ENCODE peak calls at places on chromosomes 3 and 15, in eight cellular contexts. Y is epithelial cell of esophagus, Z is CD14-positive monocyte, U is neural crest cell, O is fibroblast of pulmonary artery, K is BJ, V is foreskin fibroblast, B is mesothelial cell of epicardium. A is an unnamed sample.

GRCh38 chr3:123821920-123822319 is 62.2 kb downstream of the MYLK start:
- DNase-seq in Y (no peak), Z (no peak), U (no peak), O (no peak), K (no peak), V (no peak), B (no peak), A (no peak)

GRCh38 chr3:73024836-73025235 is 28.2 kb downstream of the PPP4R2 start:
- DNase-seq in Y (peak), Z (no peak), U (no peak), O (no peak), K (no peak), V (peak), B (no peak), A (no peak)

GRCh38 chr15:80984856-80985255 is 4.8 kb downstream of the MESD start:
- DNase-seq in Y (no peak), Z (peak), U (no peak), O (no peak), K (no peak), V (peak), B (no peak), A (no peak)

GRCh38 chr3:32239638-32240550 is 1.4 kb downstream of the CMTM8 start:
- DNase-seq in Y (peak), Z (no peak), U (peak), O (peak), K (no peak), V (peak), B (no peak), A (peak)

GRCh38 chr3:32522682-32523081 is 20.0 kb upstream of the CMTM6 start:
- DNase-seq in Y (peak), Z (no peak), U (no peak), O (peak), K (no peak), V (no peak), B (no peak), A (no peak)

GRCh38 chr3:78901544-78901943 is 866.3 kb downstream of the ROBO1 start:
- DNase-seq in Y (no peak), Z (no peak), U (no peak), O (no peak), K (no peak), V (no peak), B (no peak), A (no peak)

GRCh38 chr3:58041826-58042324 is 33.7 kb downstream of the FLNB start:
- DNase-seq in Y (no peak), Z (no peak), U (no peak), O (peak), K (peak), V (peak), B (no peak), A (peak)

GRCh38 chr3:149401926-149402310 is 24.5 kb upstream of the TM4SF1 start:
- DNase-seq in Y (no peak), Z (no peak), U (no peak), O (peak), K (no peak), V (peak), B (no peak), A (no peak)

GRCh38 chr3:169603661-169604060 is 59.9 kb downstream of the MECOM start:
- DNase-seq in Y (no peak), Z (no peak), U (no peak), O (peak), K (no peak), V (no peak), B (no peak), A (no peak)

GRCh38 chr3:46852839-46853355 is 10.3 kb downstream of the MYL3 start:
- DNase-seq in Y (no peak), Z (no peak), U (no peak), O (no peak), K (no peak), V (no peak), B (peak), A (no peak)

GRCh38 chr3:115861166-115861733 is 237.9 kb downstream of the GAP43 start:
- DNase-seq in Y (no peak), Z (no peak), U (no peak), O (no peak), K (no peak), V (no peak), B (no peak), A (no peak)
- TF ChIP-seq CTCF in Y (peak), Z (no peak), U (peak), O (peak), K (no peak), V (no peak), B (peak), A (no peak)

DNA sequence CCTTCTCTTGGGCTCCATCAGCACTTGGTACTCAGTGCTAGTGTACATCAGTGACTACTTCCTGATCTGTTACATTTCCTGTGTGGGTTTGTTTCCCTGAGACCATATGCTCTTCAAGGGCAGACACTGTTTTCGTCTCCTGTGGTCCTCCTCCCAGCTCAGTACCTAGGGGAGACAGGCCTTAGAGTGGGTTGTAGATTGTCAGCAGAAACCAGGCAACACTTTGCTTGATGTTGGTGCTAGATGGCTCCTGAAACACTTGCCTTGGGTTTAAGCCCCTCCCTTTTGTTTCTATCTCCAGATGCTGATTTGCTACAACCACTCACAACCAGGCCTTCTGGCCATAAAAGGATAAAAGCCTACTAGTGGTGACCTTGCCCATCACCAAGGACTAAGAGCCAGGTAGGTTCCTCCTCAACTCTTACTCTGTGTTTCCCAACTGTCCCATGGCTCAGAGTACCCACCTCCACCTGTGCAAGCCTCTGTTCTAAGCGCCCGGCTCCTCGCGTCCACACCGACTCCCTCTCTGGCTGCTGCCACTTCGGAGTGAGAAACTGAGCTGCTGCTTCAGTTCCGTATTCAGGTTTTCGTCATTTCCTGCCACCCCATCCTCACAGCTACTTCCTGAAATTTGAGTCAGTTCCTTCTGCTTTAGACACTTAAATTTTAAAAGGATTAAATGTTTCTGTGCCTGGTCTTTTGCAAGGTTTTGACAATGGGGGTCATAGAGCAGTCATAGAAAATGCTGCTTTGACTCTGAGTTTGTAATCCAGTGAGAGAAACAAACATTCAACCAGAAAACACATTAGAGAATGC is at the start of gene HCLS1:
- DNase-seq in Y (peak), Z (peak), U (no peak), O (peak), K (no peak), V (peak), B (no peak), A (peak)
- TF ChIP-seq CTCF in Y (no peak), Z (no peak), U (no peak), O (no peak), K (no peak), V (no peak), B (no peak), A (peak)

GRCh38 chr3:157182879-157183278 is 22.9 kb upstream of the CCNL1 start:
- DNase-seq in Y (no peak), Z (no peak), U (no peak), O (no peak), K (no peak), V (peak), B (no peak), A (no peak)
- TF ChIP-seq CTCF in Y (peak), Z (no peak), U (no peak), O (no peak), K (peak), V (no peak), B (no peak), A (no peak)

DNA sequence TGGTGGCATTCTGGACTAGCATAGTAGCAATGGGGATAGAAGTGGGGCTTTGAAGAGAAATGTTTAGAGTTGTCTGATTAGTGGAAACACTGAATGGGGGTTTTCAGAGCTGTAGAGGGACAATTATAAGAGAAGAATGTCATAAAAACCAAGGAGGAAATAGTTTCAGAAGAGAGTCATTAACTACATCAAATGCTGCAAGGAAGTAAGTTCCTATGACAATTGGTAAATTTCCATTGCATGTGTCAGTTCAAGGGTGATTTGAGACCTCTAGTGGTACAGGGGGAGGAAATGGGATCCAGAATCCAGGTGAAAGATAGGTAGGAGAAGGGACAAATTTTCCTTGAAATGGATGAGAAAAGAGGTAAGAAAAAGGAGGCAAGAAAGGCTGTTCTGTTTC is 68.3 kb upstream of the TBC1D5 start:
- DNase-seq in Y (peak), Z (no peak), U (no peak), O (peak), K (peak), V (peak), B (no peak), A (no peak)
- TF ChIP-seq CTCF in Y (peak), Z (no peak), U (no peak), O (peak), K (peak), V (peak), B (no peak), A (no peak)

GRCh38 chr3:156341831-156342416 is 213.0 kb downstream of the SSR3 start:
- DNase-seq in Y (no peak), Z (no peak), U (no peak), O (no peak), K (no peak), V (no peak), B (no peak), A (peak)
- TF ChIP-seq CTCF in Y (no peak), Z (no peak), U (no peak), O (no peak), K (no peak), V (no peak), B (no peak), A (peak)

GRCh38 chr3:139522421-139522820 is 17.1 kb downstream of the RBP1 start:
- DNase-seq in Y (no peak), Z (no peak), U (no peak), O (no peak), K (no peak), V (no peak), B (no peak), A (no peak)
- TF ChIP-seq CTCF in Y (no peak), Z (no peak), U (no peak), O (peak), K (no peak), V (no peak), B (no peak), A (peak)

GRCh38 chr3:14492948-14493881 is 46.9 kb downstream of the GRIP2 start:
- DNase-seq in Y (no peak), Z (no peak), U (no peak), O (no peak), K (no peak), V (no peak), B (no peak), A (no peak)

GRCh38 chr3:14494279-14494972 is 45.7 kb downstream of the GRIP2 start:
- DNase-seq in Y (no peak), Z (no peak), U (no peak), O (no peak), K (no peak), V (no peak), B (no peak), A (no peak)

GRCh38 chr3:14494973-14495300 is 45.2 kb downstream of the GRIP2 start:
- DNase-seq in Y (no peak), Z (no peak), U (no peak), O (no peak), K (no peak), V (no peak), B (no peak), A (no peak)

GRCh38 chr3:14496351-14496750 is 43.8 kb downstream of the GRIP2 start:
- DNase-seq in Y (no peak), Z (no peak), U (no peak), O (no peak), K (no peak), V (no peak), B (no peak), A (no peak)

GRCh38 chr3:14497321-14497720 is 42.8 kb downstream of the GRIP2 start:
- DNase-seq in Y (no peak), Z (no peak), U (no peak), O (no peak), K (no peak), V (no peak), B (no peak), A (no peak)
- TF ChIP-seq CTCF in Y (no peak), Z (no peak), U (no peak), O (no peak), K (no peak), V (no peak), B (no peak), A (no peak)

GRCh38 chr15:43376017-43376705 is 5.3 kb downstream of the TUBGCP4 start:
- DNase-seq in Y (peak), Z (no peak), U (peak), O (peak), K (no peak), V (peak), B (no peak), A (peak)

GRCh38 chr15:43370310-43370974 is 401 bp downstream of the ZSCAN29 start:
- DNase-seq in Y (peak), Z (no peak), U (peak), O (peak), K (no peak), V (peak), B (peak), A (no peak)

GRCh38 chr15:43370975-43371974 is at the start of the genes TUBGCP4 and ZSCAN29:
- DNase-seq in Y (peak), Z (peak), U (peak), O (peak), K (no peak), V (peak), B (peak), A (peak)
- TF ChIP-seq CTCF in Y (peak), Z (no peak), U (peak), O (peak), K (peak), V (peak), B (no peak), A (peak)

GRCh38 chr3:127746400-127747057 is 73.8 kb downstream of the ABTB1 start:
- DNase-seq in Y (peak), Z (no peak), U (no peak), O (no peak), K (no peak), V (no peak), B (peak), A (no peak)
- TF ChIP-seq CTCF in Y (no peak), Z (no peak), U (no peak), O (peak), K (no peak), V (no peak), B (peak), A (peak)

GRCh38 chr15:26891448-26891881 is 24.6 kb downstream of the GABRA5 start:
- DNase-seq in Y (peak), Z (no peak), U (peak), O (peak), K (no peak), V (peak), B (peak), A (no peak)
- TF ChIP-seq CTCF in Y (peak), Z (no peak), U (peak), O (peak), K (peak), V (peak), B (peak), A (peak)

A was measured in GM12864.